ENCODE peak calls at places on chromosome 20, in seven cellular contexts. O, W, X, Z, N, R and L are unnamed samples.

GRCh38 chr20:3407426-3408250 is at the start of gene DNAAF9:
- DNase-seq in N (peak), X (peak), R (peak), W (peak), Z (peak), O (peak), L (peak)

GRCh38 chr20:24835195-24835594 is 113.9 kb upstream of the CST7 start:
- DNase-seq in W (no peak), R (no peak), O (no peak), X (no peak), Z (no peak), N (no peak), L (no peak)

GRCh38 chr20:41632896-41633295 is 14.7 kb upstream of the CHD6 start:
- DNase-seq in W (no peak), R (no peak), N (no peak), Z (peak), X (peak), O (no peak), L (no peak)

GRCh38 chr20:8670900-8671229 is 398.0 kb upstream of the PLCB4 start:
- DNase-seq in X (no peak), N (no peak), O (peak), R (no peak), W (no peak), Z (no peak), L (no peak)

GRCh38 chr20:42747765-42748411 is 441.8 kb downstream of the PTPRT start:
- DNase-seq in R (no peak), X (no peak), O (no peak), W (no peak), Z (no peak), N (no peak), L (no peak)

GRCh38 chr20:1651268-1651667 is 6.3 kb downstream of the SIRPG start:
- DNase-seq in Z (no peak), W (no peak), R (no peak), X (no peak), O (no peak), N (no peak), L (no peak)

GRCh38 chr20:49320460-49320859 is 42.6 kb upstream of the ZNFX1 start:
- DNase-seq in Z (peak), O (peak), R (no peak), W (no peak), N (peak), X (peak), L (no peak)

GRCh38 chr20:58388882-58389323 is at the start of gene VAPB:
- DNase-seq in Z (peak), O (peak), W (peak), X (peak), N (peak), R (peak), L (peak)

GRCh38 chr20:60170116-60170515 is 211.9 kb downstream of the CDH26 start:
- DNase-seq in R (no peak), Z (no peak), N (no peak), O (no peak), W (no peak), X (no peak), L (no peak)

DNA sequence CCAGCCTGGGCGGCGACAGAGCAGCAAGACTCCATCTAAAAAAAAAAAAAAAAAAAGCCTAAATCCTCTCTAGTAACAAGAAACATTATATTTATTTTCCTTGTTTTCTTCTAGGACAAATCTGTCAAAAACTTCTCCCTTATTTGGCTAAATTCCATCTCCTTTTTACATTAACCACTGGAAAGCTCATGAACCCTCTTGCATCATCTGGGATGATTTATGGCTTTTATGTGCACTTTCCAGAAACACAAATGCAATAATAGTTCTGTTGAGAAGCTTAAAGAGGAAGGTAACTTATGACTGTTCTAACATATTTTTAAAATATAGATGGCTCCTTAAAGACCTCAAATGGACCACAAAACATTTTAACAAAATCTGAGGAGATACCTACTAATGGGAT is 526.1 kb upstream of the SPTLC3 start:
- DNase-seq in Z (no peak), W (no peak), R (no peak), O (peak), X (no peak), N (no peak), L (no peak)
- TF ChIP-seq CTCF in Z (no peak), W (no peak), R (no peak), O (no peak), X (no peak), N (no peak), L (no peak)

GRCh38 chr20:45893831-45894230 is 2.7 kb downstream of the CTSA start:
- DNase-seq in W (no peak), Z (no peak), N (no peak), O (no peak), X (peak), R (no peak), L (no peak)

GRCh38 chr20:45892828-45893500 is 1.8 kb downstream of the CTSA start:
- DNase-seq in W (no peak), N (no peak), Z (no peak), R (no peak), O (peak), X (no peak), L (no peak)

GRCh38 chr20:45892049-45892816 is 1.1 kb downstream of the CTSA start:
- DNase-seq in R (no peak), N (peak), W (no peak), Z (peak), X (no peak), O (peak), L (no peak)

GRCh38 chr20:45890077-45890996 is 671 bp downstream of the NEURL2 start:
- DNase-seq in O (peak), N (peak), X (peak), Z (peak), W (peak), R (peak), L (peak)

GRCh38 chr20:45890997-45891983 is at the start of the genes CTSA and NEURL2:
- DNase-seq in R (peak), Z (peak), N (peak), X (peak), W (peak), O (peak), L (peak)
- TF ChIP-seq CTCF in R (no peak), Z (no peak), N (no peak), X (no peak), W (no peak), O (no peak), L (no peak)

GRCh38 chr20:12660918-12661317 is 347.9 kb upstream of the SPTLC3 start:
- DNase-seq in W (no peak), O (peak), N (peak), X (no peak), Z (no peak), R (peak), L (no peak)
- TF ChIP-seq CTCF in W (no peak), O (peak), N (peak), X (no peak), Z (no peak), R (no peak), L (no peak)

GRCh38 chr20:33181482-33182093 is 13.6 kb downstream of the BPIFA2 start:
- DNase-seq in W (no peak), N (peak), X (no peak), Z (no peak), O (no peak), R (no peak), L (no peak)
- TF ChIP-seq CTCF in W (no peak), N (peak), X (no peak), Z (no peak), O (no peak), R (no peak), L (no peak)